ENCODE peak calls at places on chromosome 21, in nine cellular contexts. K is MV-4-11; S is HCT116; J is activated CD4-positive, alpha-beta T cell treated with anti-CD3 and anti-CD28 coated beads, Interleukin-2, amount 10 ng/mL, durations not matched to agents 24 days and 14 days; W is stimulated activated CD4-positive, alpha-beta T cell treated with anti-CD3 and anti-CD28 coated beads, TNF-alpha, amount 100 ng/mL, for 4 hours; G is iPS-NIHi11; L is Calu3; H is SHP77; E is activated gamma-delta T cell treated with Interleukin-2 at 50 U/mL for 16 hours. M is an unnamed sample.

GRCh38 chr21:41169701-41170100 is 1.7 kb downstream of the BACE2 start:
- DNase-seq in K (no peak), S (no peak), J (no peak), W (no peak), G (no peak), L (no peak), H (no peak), E (no peak), M (no peak)

GRCh38 chr21:33126569-33126968 is 56.6 kb downstream of the OLIG1 start:
- DNase-seq in K (no peak), S (no peak), J (no peak), W (no peak), G (no peak), L (no peak), H (no peak), E (no peak), M (no peak)

GRCh38 chr21:38671716-38672115 is 134.0 kb upstream of the ETS2 start:
- DNase-seq in K (no peak), S (no peak), J (no peak), W (no peak), G (no peak), L (no peak), H (no peak), E (no peak), M (no peak)

GRCh38 chr21:36735724-36736310 is 36.9 kb downstream of the SIM2 start:
- DNase-seq in K (no peak), S (no peak), J (no peak), W (no peak), G (no peak), L (no peak), H (no peak), E (no peak), M (no peak)

GRCh38 chr21:44871576-44872265 is 1.8 kb downstream of the PTTG1IP start:
- DNase-seq in K (peak), S (no peak), J (peak), W (no peak), G (no peak), L (peak), H (no peak), E (no peak), M (no peak)

GRCh38 chr21:26070822-26071425 is 99.6 kb downstream of the APP start:
- DNase-seq in K (no peak), S (no peak), J (peak), W (no peak), G (no peak), L (no peak), H (no peak), E (peak), M (no peak)

GRCh38 chr21:29077651-29078090 is 4.2 kb upstream of the CCT8 start:
- DNase-seq in K (peak), S (no peak), J (peak), W (no peak), G (no peak), L (no peak), H (peak), E (no peak), M (no peak)

GRCh38 chr21:45460011-45460565 is 55.1 kb downstream of the COL18A1 start:
- DNase-seq in K (no peak), S (no peak), J (no peak), W (no peak), G (no peak), L (no peak), H (no peak), E (no peak), M (no peak)

M was measured in iPS DF 19.7.